ENCODE peak calls at places on chromosomes 7 and 10, in seven cellular contexts. O is A549, J is BE2C, E is nephron progenitor cell, S is neural crest cell, X is spleen, I is HS-27A. M is an unnamed sample.

GRCh38 chr7:26918241-26918640 is 53.9 kb upstream of the SKAP2 start:
- DNase-seq in O (no peak), J (no peak), E (no peak), S (no peak), X (no peak), I (no peak), M (no peak)

GRCh38 chr7:47518827-47519226 is 63.1 kb downstream of the TNS3 start:
- DNase-seq in O (no peak), J (no peak), E (no peak), S (no peak), X (peak), I (no peak), M (no peak)

GRCh38 chr7:129295015-129295423 is 70.2 kb downstream of the AHCYL2 start:
- DNase-seq in O (no peak), J (peak), E (no peak), S (no peak), X (no peak), I (no peak), M (peak)

GRCh38 chr10:59091239-59091638 is 85.2 kb upstream of the PHYHIPL start:
- DNase-seq in O (no peak), J (no peak), E (no peak), S (no peak), X (no peak), I (no peak), M (no peak)

GRCh38 chr10:71970331-71970730 is 6.1 kb downstream of the CHST3 start:
- DNase-seq in O (peak), J (peak), E (peak), S (no peak), X (peak), I (no peak), M (no peak)

GRCh38 chr10:105734479-105734878 is 1093.4 kb downstream of the SORCS3 start:
- DNase-seq in O (no peak), J (no peak), E (no peak), S (no peak), X (no peak), I (no peak), M (no peak)

GRCh38 chr10:90930971-90931841 is 10.3 kb upstream of the ANKRD1 start:
- DNase-seq in O (peak), J (no peak), E (peak), S (no peak), X (no peak), I (peak), M (no peak)

GRCh38 chr10:810351-810846 is 120.9 kb upstream of the DIP2C start:
- DNase-seq in O (no peak), J (peak), E (no peak), S (peak), X (no peak), I (no peak), M (peak)

GRCh38 chr10:119706521-119707278 is 19.1 kb upstream of the INPP5F start:
- DNase-seq in O (no peak), J (no peak), E (no peak), S (no peak), X (no peak), I (no peak), M (no peak)

GRCh38 chr10:12906051-12906541 is 95.4 kb downstream of the CCDC3 start:
- DNase-seq in O (no peak), J (no peak), E (no peak), S (no peak), X (no peak), I (no peak), M (no peak)

GRCh38 chr7:55526770-55527169 is 45.5 kb downstream of the VOPP1 start:
- DNase-seq in O (no peak), J (no peak), E (peak), S (no peak), X (no peak), I (no peak), M (no peak)

GRCh38 chr7:45978010-45978681 is 57.1 kb upstream of the IGFBP3 start:
- DNase-seq in O (peak), J (no peak), E (no peak), S (no peak), X (no peak), I (peak), M (no peak)

GRCh38 chr10:28250782-28251181 is 52.1 kb downstream of the MPP7 start:
- DNase-seq in O (no peak), J (no peak), E (no peak), S (no peak), X (no peak), I (no peak), M (no peak)

GRCh38 chr10:98586096-98586495 is 139.4 kb upstream of the HPS1 start:
- DNase-seq in O (no peak), J (no peak), E (no peak), S (no peak), X (no peak), I (no peak), M (no peak)

GRCh38 chr7:33623267-33623666 is 282.1 kb upstream of the BMPER start:
- DNase-seq in O (no peak), J (no peak), E (no peak), S (no peak), X (no peak), I (no peak), M (no peak)

GRCh38 chr10:49272251-49273081 is 26.5 kb upstream of the C10orf71 start:
- DNase-seq in O (no peak), J (no peak), E (peak), S (peak), X (no peak), I (peak), M (peak)

GRCh38 chr7:110960811-110961210 is 130.1 kb upstream of the LRRN3 start:
- DNase-seq in O (no peak), J (no peak), E (no peak), S (no peak), X (no peak), I (no peak), M (no peak)

GRCh38 chr7:155653773-155654172 is 9.3 kb downstream of the RBM33 start:
- DNase-seq in O (no peak), J (no peak), E (no peak), S (no peak), X (no peak), I (no peak), M (no peak)

GRCh38 chr10:60138842-60139241 is 232.5 kb upstream of the CCDC6 start:
- DNase-seq in O (no peak), J (no peak), E (no peak), S (no peak), X (no peak), I (no peak), M (no peak)

GRCh38 chr10:43255644-43256431 is 11.0 kb downstream of the RASGEF1A start:
- DNase-seq in O (peak), J (peak), E (peak), S (no peak), X (peak), I (no peak), M (peak)

GRCh38 chr10:124354411-124355382 is 64.0 kb downstream of the OAT start:
- DNase-seq in O (peak), J (peak), E (peak), S (no peak), X (peak), I (no peak), M (no peak)

GRCh38 chr7:13651167-13651566 is 338.3 kb downstream of the ETV1 start:
- DNase-seq in O (no peak), J (no peak), E (no peak), S (no peak), X (no peak), I (no peak), M (no peak)

GRCh38 chr10:1939016-1939415 is 201.7 kb upstream of the ADARB2 start:
- DNase-seq in O (no peak), J (no peak), E (no peak), S (no peak), X (no peak), I (no peak), M (no peak)

GRCh38 chr7:3356173-3356572 is 55.1 kb downstream of the SDK1 start:
- DNase-seq in O (no peak), J (no peak), E (no peak), S (no peak), X (no peak), I (no peak), M (no peak)

GRCh38 chr10:80459047-80459865 is 5.1 kb downstream of the TSPAN14 start:
- DNase-seq in O (no peak), J (peak), E (no peak), S (no peak), X (peak), I (peak), M (no peak)

GRCh38 chr7:1460757-1461639 is 1.7 kb upstream of the MICALL2 start:
- DNase-seq in O (peak), J (no peak), E (no peak), S (no peak), X (peak), I (no peak), M (no peak)

GRCh38 chr10:97747573-97747972 is 10.6 kb downstream of the ZFYVE27 start:
- DNase-seq in O (no peak), J (no peak), E (no peak), S (no peak), X (no peak), I (no peak), M (no peak)

GRCh38 chr7:128197989-128198580 is 43.0 kb upstream of the LEP start:
- DNase-seq in O (no peak), J (no peak), E (no peak), S (no peak), X (no peak), I (no peak), M (no peak)

GRCh38 chr7:83166-83840 is 109.1 kb upstream of the FAM20C start:
- DNase-seq in O (no peak), J (no peak), E (no peak), S (no peak), X (no peak), I (no peak), M (no peak)

GRCh38 chr7:78326189-78326588 is 527.6 kb downstream of the PHTF2 start:
- DNase-seq in O (no peak), J (no peak), E (no peak), S (no peak), X (no peak), I (peak), M (no peak)

GRCh38 chr7:21767300-21767900 is 178.3 kb downstream of the CDCA7L start:
- DNase-seq in O (peak), J (peak), E (peak), S (peak), X (no peak), I (peak), M (peak)

GRCh38 chr10:124450010-124450782 is at the start of gene NKX1-2:
- DNase-seq in O (no peak), J (peak), E (peak), S (no peak), X (no peak), I (no peak), M (peak)

GRCh38 chr10:125633517-125633999 is 49.4 kb downstream of the TEX36 start:
- DNase-seq in O (no peak), J (no peak), E (no peak), S (no peak), X (no peak), I (peak), M (no peak)